ENCODE peak calls at places on chromosome 6, in six cellular contexts. Z, M, F, K, L and C are unnamed samples.

GRCh38 chr6:30490031-30490876 is 945 bp downstream of the HLA-E start:
- DNase-seq in F (peak), Z (peak), M (peak), L (no peak), K (peak), C (peak)

GRCh38 chr6:111871725-111872520 is 1.3 kb downstream of the FYN start:
- DNase-seq in F (no peak), M (peak), K (no peak), L (no peak), Z (no peak), C (peak)

GRCh38 chr6:36132221-36132895 is 2.0 kb downstream of the MAPK13 start:
- DNase-seq in K (no peak), M (no peak), Z (no peak), F (no peak), L (no peak), C (no peak)

GRCh38 chr6:26205625-26206574 is 118.7 kb downstream of the HFE start:
- DNase-seq in L (peak), K (no peak), Z (no peak), F (no peak), M (no peak), C (peak)

GRCh38 chr6:43935921-43936320 is 165.9 kb downstream of the VEGFA start:
- DNase-seq in M (peak), L (no peak), F (no peak), K (no peak), Z (no peak), C (no peak)

GRCh38 chr6:28673800-28674671 is 148.4 kb downstream of the GPX5 start:
- DNase-seq in F (no peak), L (peak), M (no peak), Z (no peak), K (no peak), C (peak)

GRCh38 chr6:95959291-95959690 is 56.5 kb upstream of the FUT9 start:
- DNase-seq in K (no peak), F (no peak), M (no peak), Z (no peak), L (no peak), C (no peak)

GRCh38 chr6:4253604-4254211 is 118.3 kb upstream of the ECI2 start:
- DNase-seq in K (peak), F (peak), M (no peak), Z (peak), L (peak), C (no peak)

GRCh38 chr6:40587240-40588069 is at the start of gene LRFN2:
- DNase-seq in K (peak), Z (peak), M (peak), L (peak), F (peak), C (peak)

GRCh38 chr6:22043284-22043962 is 253.4 kb downstream of the PRL start:
- DNase-seq in L (no peak), F (no peak), K (no peak), M (peak), Z (peak), C (no peak)

GRCh38 chr6:148494226-148494625 is 151.6 kb downstream of the SASH1 start:
- DNase-seq in M (no peak), L (no peak), F (no peak), K (no peak), Z (no peak), C (no peak)
- H3K27ac ChIP-seq in M (peak), L (no peak), F (peak), K (peak), Z (peak), C (no peak)

GRCh38 chr6:147077251-147077650 is 127.0 kb upstream of the STXBP5 start:
- DNase-seq in K (no peak), Z (no peak), L (no peak), F (peak), M (peak), C (no peak)
- H3K27ac ChIP-seq in K (no peak), Z (no peak), L (no peak), F (peak), M (no peak), C (no peak)

GRCh38 chr6:18390476-18390875 is 3.3 kb downstream of the RNF144B start:
- DNase-seq in F (no peak), Z (no peak), L (no peak), M (no peak), K (no peak), C (no peak)
- H3K27ac ChIP-seq in F (no peak), Z (peak), L (no peak), M (no peak), K (no peak), C (no peak)

DNA sequence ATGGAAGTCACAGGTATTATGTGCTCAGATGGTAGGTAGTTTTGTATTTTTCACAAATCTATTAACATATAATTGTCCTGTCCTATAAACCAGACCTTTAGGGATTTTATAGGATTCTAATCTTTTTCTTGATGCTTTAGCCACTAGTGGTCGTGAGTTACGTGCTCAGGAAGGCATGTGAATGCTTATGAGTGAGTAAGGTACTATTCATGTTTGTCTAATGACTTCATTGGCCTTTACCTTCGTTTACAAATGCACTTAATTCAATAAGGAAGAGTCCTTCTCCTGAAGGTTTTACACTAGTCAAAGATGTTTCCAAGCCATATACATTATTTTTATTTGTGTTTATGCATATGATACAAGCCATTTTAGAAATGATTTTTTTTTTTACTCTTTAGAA is 23.0 kb downstream of the PACRG start:
- DNase-seq in L (no peak), M (no peak), F (no peak), Z (no peak), K (no peak), C (no peak)
- H3K27ac ChIP-seq in L (no peak), M (no peak), F (no peak), Z (no peak), K (no peak), C (no peak)

GRCh38 chr6:167092672-167093339 is 30.1 kb upstream of the CCR6 start:
- DNase-seq in K (no peak), L (no peak), M (no peak), Z (no peak), F (no peak), C (no peak)
- H3K27ac ChIP-seq in K (no peak), L (no peak), M (no peak), Z (no peak), F (no peak), C (no peak)

GRCh38 chr6:41635365-41635764 is 2.9 kb upstream of the MDFI start:
- DNase-seq in Z (no peak), K (no peak), M (no peak), F (no peak), L (no peak), C (no peak)

GRCh38 chr6:41638002-41638800 is at the start of gene MDFI:
- DNase-seq in M (no peak), K (no peak), Z (no peak), L (no peak), F (no peak), C (peak)

GRCh38 chr6:41637179-41638001 is 878 bp upstream of the MDFI start:
- DNase-seq in L (no peak), M (no peak), K (no peak), Z (no peak), F (peak), C (no peak)

GRCh38 chr6:41634657-41635056 is 3.6 kb upstream of the MDFI start:
- DNase-seq in L (no peak), K (no peak), M (no peak), Z (no peak), F (no peak), C (no peak)

DNA sequence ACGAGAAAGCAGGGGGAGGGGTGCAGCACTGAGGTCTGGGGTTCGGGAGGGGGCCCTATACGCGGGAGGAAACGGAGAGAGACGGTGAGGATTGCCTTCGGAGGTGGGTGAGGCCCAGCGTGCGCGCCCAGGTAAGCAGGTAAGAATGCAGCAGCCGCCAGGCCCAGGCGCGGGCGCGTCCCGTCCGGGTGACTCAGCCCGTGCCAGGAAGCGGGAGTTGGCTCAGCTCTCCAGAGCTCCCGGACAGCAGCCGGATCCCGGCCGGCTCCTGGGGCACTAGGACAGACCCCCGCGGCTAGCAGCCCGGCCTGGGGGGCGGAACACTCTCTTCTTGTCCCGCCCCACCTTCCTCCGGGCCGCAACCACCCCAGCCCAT is 1.5 kb upstream of the MDFI start:
- DNase-seq in M (no peak), K (no peak), Z (no peak), L (no peak), F (peak), C (peak)
- H3K27ac ChIP-seq in M (no peak), K (no peak), Z (no peak), L (no peak), F (peak), C (no peak)

GRCh38 chr6:108560463-108561308 is at the start of gene FOXO3:
- DNase-seq in Z (peak), M (peak), K (peak), L (no peak), F (peak), C (peak)

GRCh38 chr6:108563292-108563691 is 2.6 kb downstream of the FOXO3 start:
- DNase-seq in Z (no peak), F (no peak), K (no peak), L (no peak), M (no peak), C (no peak)

GRCh38 chr6:108562503-108562993 is 1.8 kb downstream of the FOXO3 start:
- DNase-seq in L (no peak), Z (peak), F (peak), M (peak), K (peak), C (peak)

GRCh38 chr6:108559884-108560462 is 744 bp upstream of the FOXO3 start:
- DNase-seq in M (no peak), F (peak), K (peak), L (no peak), Z (peak), C (peak)

GRCh38 chr6:108561742-108562502 is 1.2 kb downstream of the FOXO3 start:
- DNase-seq in K (peak), Z (peak), F (no peak), L (no peak), M (peak), C (peak)
- H3K27ac ChIP-seq in K (no peak), Z (peak), F (peak), L (peak), M (peak), C (no peak)